ENCODE peak calls at places on chromosomes 7 and 10, in five cellular contexts. W is fibroblast of the conjunctiva; K is activated CD4-positive, alpha-beta T cell treated with anti-CD3 and anti-CD28 coated beads for 36 hours; Q is Calu3; Z is Daoy. U is an unnamed sample.

GRCh38 chr7:71925663-71926062 is 486.5 kb downstream of the CALN1 start:
- DNase-seq in W (no peak), K (no peak), Q (no peak), Z (peak; percentile 30), U (peak; percentile 43)

GRCh38 chr10:44011603-44011981 is 362.9 kb upstream of the ZNF32 start:
- DNase-seq in W (no peak), K (no peak), Q (no peak), Z (no peak), U (no peak)

GRCh38 chr10:68526634-68527132 is 640 bp downstream of the SLC25A16 start:
- DNase-seq in W (no peak), K (no peak), Q (no peak), Z (no peak), U (no peak)

GRCh38 chr10:75542902-75543301 is 111.5 kb downstream of the LRMDA start:
- DNase-seq in W (peak; percentile 74), K (no peak), Q (no peak), Z (peak; percentile 54), U (no peak)

GRCh38 chr10:122301055-122301810 is 30.1 kb downstream of the BTBD16 start:
- DNase-seq in W (no peak), K (no peak), Q (no peak), Z (peak; percentile 83), U (no peak)

GRCh38 chr7:156151082-156151481 is 338.8 kb upstream of the SHH start:
- DNase-seq in W (no peak), K (no peak), Q (peak; percentile 32), Z (no peak), U (no peak)

GRCh38 chr7:27459729-27460048 is 203.0 kb downstream of the HIBADH start:
- DNase-seq in W (peak; percentile 10), K (no peak), Q (no peak), Z (no peak), U (no peak)

GRCh38 chr7:22001345-22002004 is 55.8 kb upstream of the CDCA7L start:
- DNase-seq in W (peak; percentile 44), K (peak; percentile 16), Q (peak; percentile 69), Z (peak; percentile 64), U (peak; percentile 63)

GRCh38 chr7:43586251-43586900 is 3.5 kb downstream of the STK17A start:
- DNase-seq in W (no peak), K (no peak), Q (no peak), Z (peak; percentile 29), U (no peak)

GRCh38 chr7:50450691-50451051 is 521 bp upstream of the FIGNL1 start:
- DNase-seq in W (no peak), K (peak; percentile 55), Q (peak; percentile 45), Z (no peak), U (no peak)

GRCh38 chr10:4061441-4061951 is 276.5 kb upstream of the KLF6 start:
- DNase-seq in W (peak; percentile 36), K (no peak), Q (no peak), Z (no peak), U (no peak)